ENCODE peak calls at places on chromosome 14, in seven cellular contexts. Z is colonic mucosa, Q is heart left ventricle, A is K562, L is pancreas, D is HepG2, S is A549. R is an unnamed sample.

GRCh38 chr14:76947078-76947837 is 81.2 kb downstream of the IRF2BPL start:
- DNase-seq in Z (peak; percentile 92), Q (peak; percentile 93), A (peak; percentile 64), L (peak; percentile 93), D (peak; percentile 74), S (peak; percentile 90), R (peak; percentile 93)

GRCh38 chr14:98728024-98728423 is 544.0 kb downstream of the BCL11B start:
- DNase-seq in Z (no peak), Q (no peak), A (no peak), L (no peak), D (no peak), S (no peak), R (no peak)

GRCh38 chr14:53581497-53581896 is 375.1 kb downstream of the BMP4 start:
- DNase-seq in Z (no peak), Q (no peak), A (no peak), L (no peak), D (no peak), S (no peak), R (no peak)

GRCh38 chr14:85466678-85467077 is 63.3 kb upstream of the FLRT2 start:
- DNase-seq in Z (no peak), Q (no peak), A (no peak), L (no peak), D (no peak), S (no peak), R (no peak)

GRCh38 chr14:97101561-97101960 is 304.4 kb downstream of the VRK1 start:
- DNase-seq in Z (no peak), Q (no peak), A (no peak), L (no peak), D (no peak), S (no peak), R (no peak)

GRCh38 chr14:89190779-89191513 is 226.1 kb downstream of the FOXN3 start:
- DNase-seq in Z (no peak), Q (no peak), A (no peak), L (no peak), D (no peak), S (no peak), R (no peak)

GRCh38 chr14:21385170-21385904 is 1.5 kb upstream of the SUPT16H start:
- DNase-seq in Z (peak; percentile 25), Q (no peak), A (no peak), L (no peak), D (no peak), S (no peak), R (no peak)

GRCh38 chr14:55115861-55116245 is 13.2 kb upstream of the LGALS3 start:
- DNase-seq in Z (no peak), Q (no peak), A (no peak), L (no peak), D (no peak), S (no peak), R (no peak)

GRCh38 chr14:48914921-48915320 is 671.3 kb downstream of the RPS29 start:
- DNase-seq in Z (no peak), Q (no peak), A (no peak), L (no peak), D (no peak), S (no peak), R (no peak)

GRCh38 chr14:99816217-99816616 is 23.0 kb downstream of the EML1 start:
- DNase-seq in Z (no peak), Q (no peak), A (no peak), L (no peak), D (no peak), S (no peak), R (no peak)

GRCh38 chr14:47626151-47627035 is 49.0 kb downstream of the MDGA2 start:
- DNase-seq in Z (no peak), Q (peak; percentile 22), A (no peak), L (no peak), D (no peak), S (no peak), R (no peak)

GRCh38 chr14:84485016-84485415 is 1044.9 kb upstream of the FLRT2 start:
- DNase-seq in Z (no peak), Q (no peak), A (no peak), L (no peak), D (no peak), S (no peak), R (peak; percentile 29)

GRCh38 chr14:48731260-48731659 is 854.9 kb downstream of the RPS29 start:
- DNase-seq in Z (no peak), Q (no peak), A (no peak), L (no peak), D (no peak), S (no peak), R (no peak)

GRCh38 chr14:100651999-100652508 is 64.8 kb upstream of the BEGAIN start:
- DNase-seq in Z (no peak), Q (no peak), A (no peak), L (peak; percentile 85), D (no peak), S (no peak), R (no peak)

GRCh38 chr14:67446371-67447032 is 34.5 kb upstream of the PLEK2 start:
- DNase-seq in Z (no peak), Q (peak; percentile 45), A (no peak), L (no peak), D (no peak), S (no peak), R (peak; percentile 12)

GRCh38 chr14:72128629-72129028 is 196.4 kb downstream of the RGS6 start:
- DNase-seq in Z (no peak), Q (no peak), A (no peak), L (no peak), D (no peak), S (no peak), R (no peak)

GRCh38 chr14:61923348-61923747 is 161.1 kb downstream of the SNAPC1 start:
- DNase-seq in Z (no peak), Q (no peak), A (no peak), L (no peak), D (no peak), S (no peak), R (peak; percentile 5)

GRCh38 chr14:103057372-103058208 is at the start of gene CDC42BPB:
- DNase-seq in Z (peak; percentile 85), Q (peak; percentile 93), A (peak; percentile 88), L (peak; percentile 88), D (peak; percentile 66), S (peak; percentile 75), R (peak; percentile 96)

DNA sequence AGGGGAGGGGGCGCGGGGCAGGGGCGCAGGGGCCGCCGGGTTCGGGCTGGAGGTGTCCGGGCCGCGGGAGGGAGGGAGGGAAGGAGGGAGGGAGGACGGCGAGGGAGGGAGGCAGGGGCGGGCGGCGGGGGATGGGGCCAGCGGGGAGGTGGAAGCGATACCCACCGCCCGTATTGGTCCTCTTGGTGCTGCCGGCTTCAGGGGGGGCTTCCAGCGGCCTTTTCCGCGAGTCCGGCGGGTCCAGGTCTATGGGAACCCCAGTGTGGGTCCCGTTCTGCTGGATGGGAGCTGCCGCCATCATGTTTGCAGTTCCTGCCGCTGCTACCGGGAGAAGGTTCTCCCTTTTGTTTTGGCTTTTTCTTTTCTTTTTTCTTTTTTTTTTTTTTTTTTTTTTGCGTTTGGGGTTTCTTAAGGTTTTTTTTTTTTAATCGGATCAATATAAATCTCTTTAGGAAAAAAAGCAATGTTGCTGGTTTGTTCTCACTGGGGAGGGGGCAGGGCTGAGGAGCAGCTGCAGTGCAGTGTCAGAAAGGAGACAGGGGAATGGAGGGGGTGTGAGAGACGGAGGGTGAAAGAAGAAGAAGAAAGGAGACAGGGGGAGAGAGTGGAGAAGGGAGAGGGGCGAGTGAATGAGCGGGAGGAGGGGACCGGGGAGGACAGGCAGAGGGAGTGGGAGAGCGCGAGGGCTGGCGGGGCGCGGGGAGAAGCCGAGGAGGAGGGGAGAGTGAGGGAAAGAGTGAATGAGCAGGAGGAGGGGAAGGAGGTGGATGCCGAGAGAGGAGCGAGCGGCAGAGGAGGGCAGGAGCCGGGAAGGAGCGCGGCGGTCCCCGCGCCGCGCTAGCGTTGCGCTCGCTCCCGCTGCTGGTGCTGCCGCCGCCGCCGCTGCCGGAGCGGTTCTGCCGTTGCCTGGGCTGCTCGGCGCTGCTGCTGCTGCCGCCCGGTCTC is at the start of gene NOVA1:
- DNase-seq in Z (peak; percentile 38), Q (peak; percentile 31), A (no peak), L (no peak), D (no peak), S (peak; percentile 3), R (peak; percentile 21)
- H3K4me3 ChIP-seq in Z (peak within 1 kb of the TSS; percentile 57), Q (peak within 1 kb of the TSS; percentile 66), A (peak within 1 kb of the TSS; percentile 10), L (peak within 1 kb of the TSS; percentile 50), D (peak within 1 kb of the TSS; percentile 72), S (peak within 1 kb of the TSS; percentile 60), R (peak within 1 kb of the TSS; percentile 97)

DNA sequence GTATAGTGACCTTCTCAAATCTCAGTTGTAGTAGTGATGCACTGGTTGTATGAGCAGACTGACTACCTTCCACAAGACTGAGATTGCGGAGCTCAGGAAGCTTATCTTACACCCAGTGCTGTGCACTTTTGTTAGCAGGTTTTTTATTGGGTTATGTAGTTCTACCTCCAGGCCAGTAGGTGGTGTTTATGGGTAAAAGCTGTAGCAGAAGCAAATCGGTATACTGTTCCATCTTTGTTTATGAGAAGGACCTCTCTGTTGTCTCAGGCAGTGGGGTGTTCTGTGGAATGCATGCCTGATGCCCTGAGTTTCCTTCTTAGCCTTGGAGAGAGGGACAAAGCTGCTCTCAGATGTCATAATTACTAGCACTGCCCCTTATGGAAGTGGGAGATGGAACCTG is 217.8 kb downstream of the LRFN5 start:
- DNase-seq in Z (no peak), Q (no peak), A (no peak), L (no peak), D (no peak), S (no peak), R (no peak)
- TF ChIP-seq CTCF in Z (no peak), Q (no peak), A (no peak), L (no peak), D (no peak), S (no peak), R (no peak)

DNA sequence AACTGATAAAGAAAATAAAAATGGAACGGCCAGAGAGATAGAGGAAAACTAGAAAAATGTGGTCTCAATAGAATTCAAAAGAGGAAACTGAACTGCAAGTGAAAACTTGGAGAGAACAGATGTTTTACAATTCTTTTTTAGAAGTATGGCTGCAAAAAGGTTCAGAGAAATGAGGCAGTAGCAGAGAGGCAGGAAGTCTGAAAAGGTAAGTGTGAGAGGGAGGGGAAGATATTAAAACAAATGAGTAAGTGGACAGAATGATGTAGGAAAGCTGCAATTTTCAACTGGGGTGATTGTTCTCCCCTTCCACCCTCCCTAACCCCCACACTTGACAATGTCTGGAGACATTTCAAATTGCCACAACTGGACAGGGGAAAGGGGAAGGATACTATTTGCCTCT is 12.9 kb downstream of the BTBD7 start:
- DNase-seq in Z (no peak), Q (no peak), A (no peak), L (no peak), D (no peak), S (no peak), R (no peak)
- H3K27ac ChIP-seq in Z (no peak overlapping the region), Q (no peak overlapping the region), A (no peak overlapping the region), L (no peak overlapping the region), D (no peak overlapping the region), S (no peak overlapping the region), R (no peak overlapping the region)

GRCh38 chr14:35342160-35343010 is 50.2 kb downstream of the PSMA6 start:
- DNase-seq in Z (peak; percentile 51), Q (peak; percentile 82), A (no peak), L (peak; percentile 40), D (no peak), S (no peak), R (peak; percentile 27)

GRCh38 chr14:35339761-35340406 is 47.7 kb downstream of the PSMA6 start:
- DNase-seq in Z (no peak), Q (no peak), A (no peak), L (no peak), D (no peak), S (no peak), R (no peak)

GRCh38 chr14:35340616-35341453 is 48.7 kb downstream of the PSMA6 start:
- DNase-seq in Z (peak; percentile 63), Q (no peak), A (no peak), L (no peak), D (no peak), S (no peak), R (no peak)

GRCh38 chr14:35343709-35344474 is 51.7 kb downstream of the PSMA6 start:
- DNase-seq in Z (peak; percentile 49), Q (no peak), A (no peak), L (no peak), D (no peak), S (no peak), R (no peak)

GRCh38 chr14:35341454-35342159 is 49.4 kb downstream of the PSMA6 start:
- DNase-seq in Z (peak; percentile 98), Q (peak; percentile 98), A (no peak), L (peak; percentile 98), D (peak; percentile 91), S (peak; percentile 87), R (peak; percentile 97)
- H3K4me3 ChIP-seq in Z (no peak overlapping the region), Q (peak overlapping the region; percentile 37), A (no peak overlapping the region), L (peak overlapping the region; percentile 24), D (peak overlapping the region; percentile 63), S (peak overlapping the region; percentile 30), R (no peak overlapping the region)

R was measured in cardiac muscle cell.